ENCODE peak calls at places on chromosome 11, in eight cellular contexts. One of them, this sample, is unnamed. For H3K27me3 and H3K9me3, the result is how much of the 10 kb centered on the place peaks cover.

GRCh38 chr11:116504541-116505149 is 268.1 kb downstream of the BUD13 start:
- DNase-seq in ovary: no peak
- DNase-seq in Peyer's patch: no peak
- DNase-seq in cardiac muscle cell: no peak
- DNase-seq in left ventricle myocardium inferior: no peak
- DNase-seq in CD8-positive, alpha-beta memory T cell: no peak
- DNase-seq in transverse colon: no peak
- DNase-seq in GM23248: no peak
- DNase-seq in this sample: no peak

GRCh38 chr11:39668640-39669039 is 1790.8 kb downstream of the LRRC4C start:
- DNase-seq in GM23248: no peak
- DNase-seq in CD8-positive, alpha-beta memory T cell: no peak
- DNase-seq in Peyer's patch: no peak
- DNase-seq in left ventricle myocardium inferior: no peak
- DNase-seq in cardiac muscle cell: no peak
- DNase-seq in ovary: no peak
- DNase-seq in transverse colon: no peak
- DNase-seq in this sample: no peak

GRCh38 chr11:119717839-119718534 is 11.0 kb downstream of the NECTIN1 start:
- DNase-seq in cardiac muscle cell: peak
- DNase-seq in ovary: no peak
- DNase-seq in transverse colon: no peak
- DNase-seq in CD8-positive, alpha-beta memory T cell: no peak
- DNase-seq in GM23248: no peak
- DNase-seq in Peyer's patch: no peak
- DNase-seq in left ventricle myocardium inferior: no peak
- DNase-seq in this sample: no peak

GRCh38 chr11:87428266-87428665 is 390.5 kb downstream of the TMEM135 start:
- DNase-seq in ovary: no peak
- DNase-seq in cardiac muscle cell: no peak
- DNase-seq in Peyer's patch: no peak
- DNase-seq in CD8-positive, alpha-beta memory T cell: no peak
- DNase-seq in transverse colon: no peak
- DNase-seq in GM23248: peak
- DNase-seq in left ventricle myocardium inferior: no peak
- DNase-seq in this sample: no peak

GRCh38 chr11:35042265-35042664 is 96.7 kb upstream of the CD44 start:
- DNase-seq in ovary: no peak
- DNase-seq in CD8-positive, alpha-beta memory T cell: no peak
- DNase-seq in transverse colon: no peak
- DNase-seq in Peyer's patch: no peak
- DNase-seq in GM23248: no peak
- DNase-seq in cardiac muscle cell: no peak
- DNase-seq in left ventricle myocardium inferior: no peak
- DNase-seq in this sample: no peak

GRCh38 chr11:61635304-61635703 is 44.9 kb upstream of the DAGLA start:
- DNase-seq in GM23248: no peak
- DNase-seq in ovary: no peak
- DNase-seq in left ventricle myocardium inferior: no peak
- DNase-seq in cardiac muscle cell: peak
- DNase-seq in transverse colon: no peak
- DNase-seq in Peyer's patch: no peak
- DNase-seq in CD8-positive, alpha-beta memory T cell: no peak
- DNase-seq in this sample: no peak

GRCh38 chr11:3627291-3627690 is 14.5 kb downstream of the ART5 start:
- DNase-seq in left ventricle myocardium inferior: no peak
- DNase-seq in ovary: no peak
- DNase-seq in CD8-positive, alpha-beta memory T cell: no peak
- DNase-seq in transverse colon: no peak
- DNase-seq in GM23248: peak
- DNase-seq in cardiac muscle cell: no peak
- DNase-seq in Peyer's patch: no peak
- DNase-seq in this sample: no peak

GRCh38 chr11:61111786-61112517 is 9.7 kb downstream of the CD5 start:
- DNase-seq in GM23248: no peak
- DNase-seq in CD8-positive, alpha-beta memory T cell: peak
- DNase-seq in Peyer's patch: peak
- DNase-seq in ovary: no peak
- DNase-seq in cardiac muscle cell: no peak
- DNase-seq in transverse colon: no peak
- DNase-seq in left ventricle myocardium inferior: no peak
- DNase-seq in this sample: no peak

GRCh38 chr11:87628161-87628560 is 547.1 kb downstream of the RAB38 start:
- DNase-seq in transverse colon: no peak
- DNase-seq in CD8-positive, alpha-beta memory T cell: no peak
- DNase-seq in left ventricle myocardium inferior: no peak
- DNase-seq in ovary: no peak
- DNase-seq in Peyer's patch: no peak
- DNase-seq in cardiac muscle cell: no peak
- DNase-seq in GM23248: no peak
- DNase-seq in this sample: no peak

DNA sequence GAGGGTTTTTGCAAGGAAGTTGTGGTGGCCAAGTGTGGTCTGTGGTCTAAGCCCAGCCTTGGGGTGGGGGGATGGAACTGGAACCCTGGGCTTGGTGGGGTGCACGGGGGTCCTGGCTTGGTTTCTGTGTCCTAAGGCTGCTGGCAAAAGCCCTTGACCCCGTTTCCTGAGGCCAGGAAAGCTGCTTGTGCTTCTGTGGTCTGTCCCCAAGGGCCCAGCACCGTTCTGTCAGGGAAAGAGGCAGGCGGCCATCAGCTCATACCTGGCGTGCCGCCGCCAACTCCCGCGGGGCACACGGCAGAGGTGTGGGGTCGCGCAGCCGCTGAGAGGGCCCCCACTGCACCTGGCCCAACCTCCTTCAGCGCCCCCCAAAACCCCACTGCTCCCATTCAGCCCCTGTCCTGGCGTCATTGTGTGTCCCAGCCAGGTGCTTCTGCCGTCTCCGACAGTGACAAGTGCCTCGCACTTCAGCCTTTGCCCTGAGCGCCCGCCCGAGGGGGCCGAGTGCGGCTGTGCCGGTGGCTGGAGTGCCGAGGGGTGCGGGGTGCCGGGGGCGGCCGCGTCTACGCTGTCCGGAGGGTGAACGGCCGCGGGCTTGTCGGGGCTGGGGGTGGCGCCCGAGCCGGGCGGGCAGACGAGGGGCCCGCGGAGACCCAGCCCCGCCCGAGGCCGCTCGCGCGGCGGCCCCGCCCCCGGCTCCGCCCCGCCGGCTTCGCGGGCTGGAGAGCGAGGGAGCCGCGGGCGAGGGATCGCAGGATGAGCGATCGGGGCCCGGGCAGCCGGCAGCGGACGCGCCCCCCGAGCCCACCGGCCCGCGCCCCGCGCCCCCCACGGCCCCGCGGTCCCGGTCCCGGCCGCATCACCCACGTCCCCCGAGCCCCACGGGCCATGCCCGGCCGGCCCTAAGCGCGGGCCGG is at the start of gene CNIH2:
- DNase-seq in cardiac muscle cell: peak
- DNase-seq in transverse colon: peak
- DNase-seq in CD8-positive, alpha-beta memory T cell: peak
- DNase-seq in Peyer's patch: peak
- DNase-seq in ovary: no peak
- DNase-seq in left ventricle myocardium inferior: no peak
- DNase-seq in GM23248: peak
- DNase-seq in this sample: no peak
- H3K4me3 ChIP-seq in cardiac muscle cell: peak
- H3K4me3 ChIP-seq in transverse colon: peak
- H3K4me3 ChIP-seq in CD8-positive, alpha-beta memory T cell: no peak
- H3K4me3 ChIP-seq in Peyer's patch: peak
- H3K4me3 ChIP-seq in ovary: peak
- H3K4me3 ChIP-seq in left ventricle myocardium inferior: peak
- H3K4me3 ChIP-seq in GM23248: peak
- H3K4me3 ChIP-seq in this sample: peak

DNA sequence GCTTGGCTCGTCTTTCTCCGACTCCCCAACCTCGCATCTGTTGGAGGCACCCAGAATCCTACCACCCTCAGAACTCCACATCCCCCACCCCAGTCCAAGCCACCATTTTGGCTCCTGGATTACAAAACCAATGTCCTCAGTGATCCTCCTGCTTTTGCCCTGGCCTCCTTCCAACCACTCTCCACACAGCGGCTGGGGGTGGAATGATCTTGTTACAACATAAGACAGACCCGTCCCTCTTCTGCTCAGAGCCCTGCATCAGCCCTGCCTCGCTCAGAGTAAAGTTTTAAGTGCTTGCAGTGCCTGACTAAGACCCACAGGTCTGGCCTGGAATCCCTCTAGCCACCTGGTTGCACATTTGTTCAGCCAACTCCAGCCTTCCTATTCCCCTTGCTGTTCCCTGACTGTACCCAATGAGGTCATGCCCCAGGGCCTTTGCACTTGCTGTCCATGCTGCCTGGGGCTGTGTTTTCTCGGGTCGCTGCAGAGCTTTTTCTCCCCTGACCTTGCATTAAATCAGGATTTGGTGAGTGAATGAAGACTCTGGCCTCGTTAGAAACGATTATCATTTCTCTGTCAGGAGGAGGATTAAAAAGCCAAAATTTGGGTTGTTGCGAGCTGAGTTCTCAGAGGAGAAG is 67.3 kb downstream of the IGF2 start:
- DNase-seq in transverse colon: no peak
- DNase-seq in Peyer's patch: no peak
- DNase-seq in ovary: peak
- DNase-seq in CD8-positive, alpha-beta memory T cell: no peak
- DNase-seq in cardiac muscle cell: no peak
- DNase-seq in left ventricle myocardium inferior: no peak
- DNase-seq in GM23248: no peak
- DNase-seq in this sample: no peak
- H3K27me3 ChIP-seq in transverse colon: under half
- H3K27me3 ChIP-seq in Peyer's patch: under half
- H3K27me3 ChIP-seq in ovary: under half
- H3K27me3 ChIP-seq in CD8-positive, alpha-beta memory T cell: under half
- H3K27me3 ChIP-seq in cardiac muscle cell: under half
- H3K27me3 ChIP-seq in left ventricle myocardium inferior: half or more
- H3K27me3 ChIP-seq in GM23248: under half
- H3K27me3 ChIP-seq in this sample: half or more

GRCh38 chr11:91790346-91790745 is 434.3 kb upstream of the FAT3 start:
- DNase-seq in GM23248: no peak
- DNase-seq in cardiac muscle cell: peak
- DNase-seq in transverse colon: no peak
- DNase-seq in left ventricle myocardium inferior: no peak
- DNase-seq in CD8-positive, alpha-beta memory T cell: no peak
- DNase-seq in Peyer's patch: no peak
- DNase-seq in ovary: no peak
- DNase-seq in this sample: no peak

GRCh38 chr11:91790873-91791468 is 433.6 kb upstream of the FAT3 start:
- DNase-seq in left ventricle myocardium inferior: no peak
- DNase-seq in ovary: no peak
- DNase-seq in cardiac muscle cell: no peak
- DNase-seq in transverse colon: no peak
- DNase-seq in GM23248: no peak
- DNase-seq in Peyer's patch: no peak
- DNase-seq in CD8-positive, alpha-beta memory T cell: no peak
- DNase-seq in this sample: no peak

GRCh38 chr11:91794146-91794545 is 430.5 kb upstream of the FAT3 start:
- DNase-seq in Peyer's patch: no peak
- DNase-seq in CD8-positive, alpha-beta memory T cell: no peak
- DNase-seq in ovary: no peak
- DNase-seq in transverse colon: no peak
- DNase-seq in GM23248: no peak
- DNase-seq in left ventricle myocardium inferior: no peak
- DNase-seq in cardiac muscle cell: no peak
- DNase-seq in this sample: no peak

GRCh38 chr11:91792779-91793262 is 431.8 kb upstream of the FAT3 start:
- DNase-seq in left ventricle myocardium inferior: no peak
- DNase-seq in GM23248: no peak
- DNase-seq in ovary: no peak
- DNase-seq in transverse colon: no peak
- DNase-seq in cardiac muscle cell: no peak
- DNase-seq in Peyer's patch: no peak
- DNase-seq in CD8-positive, alpha-beta memory T cell: no peak
- DNase-seq in this sample: no peak

DNA sequence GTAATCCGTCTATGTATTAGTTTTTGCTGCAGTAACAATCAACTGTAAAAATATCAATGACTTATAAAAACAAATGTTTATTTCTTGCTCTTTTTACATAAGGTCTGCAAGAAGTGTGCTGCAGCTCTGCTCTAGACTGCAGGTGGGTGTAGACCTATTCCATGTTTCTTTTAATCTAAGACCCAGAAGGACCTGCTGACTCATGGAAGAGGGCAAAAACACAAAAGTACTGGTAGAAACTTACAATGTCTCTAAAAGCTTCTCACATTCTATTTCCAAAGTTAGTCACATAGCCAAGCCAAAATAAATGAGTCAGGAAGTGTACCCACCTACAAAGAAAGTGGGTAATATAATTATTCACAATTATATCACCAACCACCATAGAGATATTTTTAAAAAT is 435.9 kb upstream of the FAT3 start:
- DNase-seq in Peyer's patch: no peak
- DNase-seq in cardiac muscle cell: no peak
- DNase-seq in CD8-positive, alpha-beta memory T cell: no peak
- DNase-seq in ovary: no peak
- DNase-seq in GM23248: no peak
- DNase-seq in left ventricle myocardium inferior: no peak
- DNase-seq in transverse colon: no peak
- DNase-seq in this sample: no peak
- H3K9me3 ChIP-seq in Peyer's patch: under half
- H3K9me3 ChIP-seq in cardiac muscle cell: under half
- H3K9me3 ChIP-seq in CD8-positive, alpha-beta memory T cell: under half
- H3K9me3 ChIP-seq in ovary: under half
- H3K9me3 ChIP-seq in GM23248: under half
- H3K9me3 ChIP-seq in left ventricle myocardium inferior: under half
- H3K9me3 ChIP-seq in transverse colon: under half
- H3K9me3 ChIP-seq in this sample: under half

GRCh38 chr11:18617688-18618340 is 16.3 kb downstream of the SPTY2D1 start:
- DNase-seq in cardiac muscle cell: no peak
- DNase-seq in left ventricle myocardium inferior: no peak
- DNase-seq in Peyer's patch: no peak
- DNase-seq in transverse colon: no peak
- DNase-seq in ovary: no peak
- DNase-seq in GM23248: peak
- DNase-seq in CD8-positive, alpha-beta memory T cell: peak
- DNase-seq in this sample: no peak
- H3K4me3 ChIP-seq in cardiac muscle cell: no peak
- H3K4me3 ChIP-seq in left ventricle myocardium inferior: no peak
- H3K4me3 ChIP-seq in Peyer's patch: no peak
- H3K4me3 ChIP-seq in transverse colon: no peak
- H3K4me3 ChIP-seq in ovary: no peak
- H3K4me3 ChIP-seq in GM23248: no peak
- H3K4me3 ChIP-seq in CD8-positive, alpha-beta memory T cell: peak
- H3K4me3 ChIP-seq in this sample: no peak

DNA sequence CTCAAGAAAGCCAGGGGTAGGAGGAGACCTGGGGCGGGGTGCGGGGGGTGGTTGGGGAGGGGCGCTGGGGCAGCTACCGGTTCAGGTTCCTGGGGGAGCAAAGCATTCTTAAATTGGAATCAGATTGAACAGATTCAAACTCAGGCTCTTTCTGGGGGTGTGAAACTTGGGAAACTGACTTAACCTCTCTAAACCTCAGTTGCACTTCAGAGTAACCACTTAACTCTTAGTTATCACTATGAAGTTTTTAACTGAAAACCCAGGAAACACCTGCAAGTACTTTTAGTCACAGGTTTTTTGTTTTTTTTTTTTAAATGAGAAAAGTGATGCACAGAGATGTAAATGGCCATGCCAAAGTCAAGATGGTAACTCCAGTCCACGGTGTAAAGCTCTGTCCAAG is 72.0 kb downstream of the RCN1 start:
- DNase-seq in ovary: no peak
- DNase-seq in GM23248: no peak
- DNase-seq in CD8-positive, alpha-beta memory T cell: no peak
- DNase-seq in transverse colon: no peak
- DNase-seq in Peyer's patch: no peak
- DNase-seq in cardiac muscle cell: no peak
- DNase-seq in left ventricle myocardium inferior: no peak
- DNase-seq in this sample: no peak
- H3K27me3 ChIP-seq in ovary: under half
- H3K27me3 ChIP-seq in GM23248: under half
- H3K27me3 ChIP-seq in CD8-positive, alpha-beta memory T cell: under half
- H3K27me3 ChIP-seq in transverse colon: under half
- H3K27me3 ChIP-seq in Peyer's patch: under half
- H3K27me3 ChIP-seq in cardiac muscle cell: under half
- H3K27me3 ChIP-seq in left ventricle myocardium inferior: under half
- H3K27me3 ChIP-seq in this sample: under half

GRCh38 chr11:44744160-44744559 is 17.4 kb downstream of the TSPAN18 start:
- DNase-seq in Peyer's patch: no peak
- DNase-seq in GM23248: peak
- DNase-seq in left ventricle myocardium inferior: no peak
- DNase-seq in ovary: no peak
- DNase-seq in cardiac muscle cell: no peak
- DNase-seq in CD8-positive, alpha-beta memory T cell: no peak
- DNase-seq in transverse colon: no peak
- DNase-seq in this sample: no peak
- H3K9me3 ChIP-seq in Peyer's patch: under half
- H3K9me3 ChIP-seq in GM23248: under half
- H3K9me3 ChIP-seq in left ventricle myocardium inferior: under half
- H3K9me3 ChIP-seq in ovary: under half
- H3K9me3 ChIP-seq in cardiac muscle cell: under half
- H3K9me3 ChIP-seq in CD8-positive, alpha-beta memory T cell: under half
- H3K9me3 ChIP-seq in transverse colon: under half
- H3K9me3 ChIP-seq in this sample: under half